ENCODE peak calls at places on chromosomes 4 and X, in seven cellular contexts. B is NCI-H226, P is GM13977, Y is AG20443, I is T-helper 22 cell, R is pons, O is mesothelial cell of epicardium. G is an unnamed sample.

GRCh38 chrX:153640045-153640686 is 6.8 kb upstream of the DUSP9 start:
- DNase-seq in I (no peak), O (no peak), B (no peak), Y (no peak), R (no peak), P (peak), G (no peak)

GRCh38 chr4:80446664-80447063 is 111.1 kb downstream of the CFAP299 start:
- DNase-seq in R (no peak), O (no peak), I (no peak), B (peak), Y (peak), P (no peak), G (no peak)

GRCh38 chr4:118765399-118765798 is 70.5 kb downstream of the SEC24D start:
- DNase-seq in Y (peak), B (peak), P (no peak), R (peak), I (no peak), O (no peak), G (peak)

GRCh38 chr4:76072760-76073159 is 1.7 kb upstream of the ART3 start:
- DNase-seq in Y (no peak), B (no peak), I (no peak), P (no peak), O (no peak), R (no peak), G (no peak)

GRCh38 chr4:156378053-156378665 is 424.5 kb upstream of the CTSO start:
- DNase-seq in I (no peak), Y (no peak), R (peak), B (peak), O (no peak), P (peak), G (peak)

GRCh38 chr4:167838686-167839085 is 253.7 kb upstream of the ANXA10 start:
- DNase-seq in Y (no peak), B (no peak), I (no peak), O (no peak), R (no peak), P (no peak), G (no peak)

GRCh38 chrX:113421432-113421831 is 580.8 kb upstream of the AMOT start:
- DNase-seq in I (no peak), B (no peak), O (no peak), P (no peak), R (no peak), Y (no peak), G (no peak)

GRCh38 chrX:7586126-7586525 is 256.8 kb upstream of the VCX start:
- DNase-seq in R (peak), P (peak), I (no peak), B (no peak), Y (peak), O (no peak), G (peak)

GRCh38 chr4:108788731-108789130 is 25.9 kb upstream of the ETNPPL start:
- DNase-seq in P (no peak), Y (no peak), O (no peak), I (no peak), R (no peak), B (no peak), G (no peak)

GRCh38 chrX:134938682-134939081 is 52.1 kb upstream of the SMIM10 start:
- DNase-seq in R (no peak), Y (no peak), I (no peak), O (no peak), B (no peak), P (no peak), G (no peak)

GRCh38 chr4:105619193-105619931 is 66.9 kb downstream of the ARHGEF38 start:
- DNase-seq in P (no peak), R (peak), I (no peak), O (no peak), Y (no peak), B (no peak), G (no peak)

GRCh38 chrX:69538321-69538876 is 34.3 kb downstream of the NALF2 start:
- DNase-seq in I (peak), R (peak), P (peak), O (peak), B (peak), Y (peak), G (peak)